ENCODE peak calls at places on chromosomes 13 and 19, in nine cellular contexts. J is right atrium auricular region, A is breast epithelium, Z is heart right ventricle, B is AG04450, N is heart left ventricle, R is retinal pigment epithelial cell, Y is lower lobe of right lung, Q is astrocyte of the spinal cord. C is an unnamed sample.

GRCh38 chr13:41564046-41564445 is 106.7 kb downstream of the RGCC start:
- DNase-seq in J (no peak), A (no peak), Z (no peak), B (no peak), N (no peak), R (no peak), Y (no peak), Q (no peak), C (no peak)

GRCh38 chr19:10773969-10774368 is 56.1 kb downstream of the DNM2 start:
- DNase-seq in J (no peak), A (no peak), Z (no peak), B (no peak), N (no peak), R (no peak), Y (no peak), Q (no peak), C (no peak)

GRCh38 chr19:14400913-14401312 is 18.2 kb downstream of the DDX39A start:
- DNase-seq in J (no peak), A (no peak), Z (no peak), B (no peak), N (no peak), R (no peak), Y (no peak), Q (peak), C (no peak)

GRCh38 chr13:59607780-59608233 is 555.9 kb downstream of the DIAPH3 start:
- DNase-seq in J (no peak), A (no peak), Z (no peak), B (no peak), N (no peak), R (no peak), Y (no peak), Q (no peak), C (no peak)

GRCh38 chr19:35553385-35554000 is 8.1 kb downstream of the TMEM147 start:
- DNase-seq in J (no peak), A (no peak), Z (no peak), B (no peak), N (no peak), R (no peak), Y (no peak), Q (no peak), C (no peak)

GRCh38 chr13:37747071-37747612 is 122.4 kb downstream of the TRPC4 start:
- DNase-seq in J (no peak), A (no peak), Z (no peak), B (peak), N (no peak), R (peak), Y (no peak), Q (peak), C (peak)

GRCh38 chr19:58021541-58022282 is 12.1 kb upstream of the ZSCAN1 start:
- DNase-seq in J (peak), A (peak), Z (peak), B (no peak), N (peak), R (no peak), Y (no peak), Q (peak), C (no peak)

GRCh38 chr13:32430018-32430747 is 2.3 kb upstream of the N4BP2L1 start:
- DNase-seq in J (no peak), A (no peak), Z (no peak), B (no peak), N (no peak), R (no peak), Y (no peak), Q (no peak), C (no peak)

GRCh38 chr19:7633619-7634018 is at the start of gene PCP2:
- DNase-seq in J (no peak), A (no peak), Z (no peak), B (no peak), N (no peak), R (no peak), Y (no peak), Q (no peak), C (no peak)

GRCh38 chr13:25865391-25865790 is 186.4 kb downstream of the SHISA2 start:
- DNase-seq in J (no peak), A (no peak), Z (no peak), B (no peak), N (no peak), R (no peak), Y (no peak), Q (no peak), C (no peak)

GRCh38 chr13:30520571-30520970 is 54.8 kb upstream of the HMGB1 start:
- DNase-seq in J (no peak), A (no peak), Z (no peak), B (peak), N (no peak), R (no peak), Y (no peak), Q (peak), C (peak)

GRCh38 chr19:14337510-14337909 is 43.7 kb upstream of the ADGRE5 start:
- DNase-seq in J (no peak), A (no peak), Z (no peak), B (no peak), N (no peak), R (no peak), Y (peak), Q (no peak), C (no peak)

GRCh38 chr13:50387124-50387581 is 371.9 kb downstream of the KCNRG start:
- DNase-seq in J (peak), A (no peak), Z (peak), B (no peak), N (peak), R (no peak), Y (peak), Q (peak), C (no peak)

GRCh38 chr13:93116809-93117208 is 109.8 kb upstream of the GPC6 start:
- DNase-seq in J (no peak), A (no peak), Z (no peak), B (no peak), N (no peak), R (no peak), Y (no peak), Q (no peak), C (no peak)

DNA sequence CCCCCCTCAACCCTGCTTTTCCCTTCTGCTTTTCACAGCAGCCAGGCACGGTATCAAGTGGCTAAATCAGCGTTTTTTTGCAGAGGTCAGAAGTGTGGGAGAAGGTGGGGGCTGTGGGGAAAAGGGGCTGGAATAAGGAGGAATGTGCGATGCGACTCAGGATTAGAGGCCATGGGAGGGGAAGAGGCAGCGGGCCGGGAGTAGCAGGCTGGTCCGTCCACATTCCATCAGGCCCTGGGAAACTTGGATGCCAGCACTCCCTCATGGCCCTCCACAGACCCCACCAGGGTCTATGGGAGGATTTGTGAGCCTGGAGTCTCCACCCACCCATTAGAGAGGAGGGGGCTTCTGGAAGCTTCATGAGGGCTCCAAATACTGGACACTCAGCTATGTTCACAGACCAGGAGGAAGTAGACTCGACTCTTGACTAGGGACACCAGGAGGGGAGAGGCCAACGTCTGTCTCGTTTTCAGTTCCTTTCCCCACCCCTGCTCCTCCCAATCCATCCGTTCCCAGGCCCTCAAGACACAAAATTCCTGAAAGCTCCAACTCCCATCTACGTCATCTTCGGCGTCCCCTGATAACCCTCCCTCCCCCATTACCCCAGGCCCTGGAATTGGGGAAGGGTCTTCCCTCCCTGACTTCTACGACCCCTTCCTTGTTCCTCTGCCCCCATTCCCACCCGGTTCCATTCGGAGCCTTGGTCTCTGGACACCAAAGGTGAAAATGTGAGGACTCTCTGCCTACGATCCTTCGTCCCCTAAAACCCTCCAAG is 3.3 kb upstream of the KCNC3 start:
- DNase-seq in J (no peak), A (no peak), Z (peak), B (no peak), N (peak), R (no peak), Y (peak), Q (no peak), C (no peak)
- H3K4me3 ChIP-seq in J (peak), A (peak), Z (peak), B (no peak), N (peak), R (peak), Y (peak), Q (no peak), C (no peak)

GRCh38 chr13:103100795-103101194 is 34.6 kb upstream of the SLC10A2 start:
- DNase-seq in J (no peak), A (no peak), Z (no peak), B (no peak), N (no peak), R (no peak), Y (no peak), Q (no peak), C (no peak)

GRCh38 chr13:103101500-103101899 is 35.3 kb upstream of the SLC10A2 start:
- DNase-seq in J (no peak), A (no peak), Z (no peak), B (no peak), N (no peak), R (no peak), Y (no peak), Q (no peak), C (no peak)

GRCh38 chr13:103098535-103098934 is 32.3 kb upstream of the SLC10A2 start:
- DNase-seq in J (no peak), A (no peak), Z (no peak), B (no peak), N (no peak), R (no peak), Y (no peak), Q (no peak), C (no peak)

GRCh38 chr13:103099894-103100293 is 33.7 kb upstream of the SLC10A2 start:
- DNase-seq in J (no peak), A (no peak), Z (no peak), B (no peak), N (no peak), R (no peak), Y (no peak), Q (no peak), C (no peak)

GRCh38 chr13:103097366-103097928 is 31.2 kb upstream of the SLC10A2 start:
- DNase-seq in J (no peak), A (no peak), Z (no peak), B (no peak), N (no peak), R (no peak), Y (no peak), Q (no peak), C (no peak)
- H3K4me3 ChIP-seq in J (no peak), A (no peak), Z (no peak), B (no peak), N (no peak), R (no peak), Y (no peak), Q (no peak), C (no peak)

GRCh38 chr13:112097770-112098169 is 30.8 kb downstream of the SOX1 start:
- DNase-seq in J (no peak), A (no peak), Z (no peak), B (no peak), N (no peak), R (no peak), Y (no peak), Q (no peak), C (no peak)
- H3K4me3 ChIP-seq in J (no peak), A (no peak), Z (no peak), B (no peak), N (no peak), R (no peak), Y (no peak), Q (no peak), C (no peak)

DNA sequence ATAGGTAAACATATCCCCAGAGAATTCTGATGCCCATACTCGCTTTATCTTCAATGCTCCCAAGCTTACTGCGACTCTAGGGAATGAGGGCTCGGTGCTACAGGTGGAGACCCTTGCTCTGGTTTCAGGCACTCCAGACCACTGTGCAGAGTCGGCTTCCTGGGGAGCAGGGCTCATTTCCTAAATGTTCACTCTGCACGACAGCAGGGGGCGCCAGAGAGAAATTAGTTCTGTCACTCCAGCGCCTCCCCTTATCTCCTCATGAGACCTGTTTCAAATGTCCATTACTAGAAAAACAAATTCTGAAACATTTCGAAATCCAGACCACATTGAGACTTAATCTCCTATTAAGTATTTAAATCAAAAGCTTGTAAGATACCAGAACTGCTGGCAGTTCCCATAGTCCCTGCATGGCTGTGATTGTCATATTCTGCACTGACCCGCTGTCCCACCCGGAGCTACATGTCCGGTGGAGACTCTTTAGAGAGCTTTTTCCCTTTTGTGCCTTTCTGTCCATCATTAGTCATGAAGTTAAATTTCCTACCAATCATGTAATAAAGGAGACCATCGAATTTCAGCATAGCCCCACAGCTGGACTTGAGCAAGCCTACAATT is 22.4 kb downstream of the EPSTI1 start:
- DNase-seq in J (peak), A (peak), Z (peak), B (no peak), N (peak), R (peak), Y (peak), Q (peak), C (no peak)
- H3K4me3 ChIP-seq in J (no peak), A (no peak), Z (no peak), B (no peak), N (no peak), R (no peak), Y (no peak), Q (no peak), C (no peak)